ENCODE peak calls at places on chromosomes 6 and 20, in four cellular contexts. X is HS-5; P is G401; C is activated CD4-positive, alpha-beta T cell treated with anti-CD3 and anti-CD28 coated beads, Interleukin-2, amount 50 U/mL, for 48 hours. U is an unnamed sample.

GRCh38 chr20:32518593-32519366 is 66.4 kb downstream of the NOL4L start:
- DNase-seq in X (no peak), C (no peak), P (peak), U (no peak)

GRCh38 chr20:17822540-17823155 is 122.9 kb downstream of the BANF2 start:
- DNase-seq in P (no peak), X (no peak), C (no peak), U (no peak)

GRCh38 chr6:36223706-36224105 is 27.2 kb downstream of the BRPF3 start:
- DNase-seq in P (no peak), C (no peak), X (no peak), U (no peak)

GRCh38 chr20:59818911-59819310 is 114.5 kb downstream of the SYCP2 start:
- DNase-seq in P (no peak), C (no peak), X (no peak), U (no peak)

GRCh38 chr6:170225852-170226417 is 64.9 kb downstream of the DLL1 start:
- DNase-seq in P (no peak), C (no peak), X (no peak), U (no peak)

GRCh38 chr20:57619053-57619831 is 984 bp downstream of the ZBP1 start:
- DNase-seq in P (no peak), X (no peak), C (peak), U (no peak)

GRCh38 chr6:53979468-53980067 is 131.7 kb upstream of the MLIP start:
- DNase-seq in X (no peak), C (no peak), P (peak), U (peak)

GRCh38 chr6:11616200-11616611 is 78.7 kb downstream of the TMEM170B start:
- DNase-seq in P (no peak), X (peak), C (no peak), U (no peak)

GRCh38 chr20:24986436-24987015 is 6.0 kb downstream of the APMAP start:
- DNase-seq in C (no peak), X (no peak), P (peak), U (no peak)

GRCh38 chr20:44495257-44495656 is 19.6 kb downstream of the TTPAL start:
- DNase-seq in X (no peak), C (no peak), P (no peak), U (no peak)

GRCh38 chr20:47016068-47016664 is 121.5 kb downstream of the EYA2 start:
- DNase-seq in X (no peak), C (no peak), P (no peak), U (no peak)

GRCh38 chr6:7267521-7268091 is 45.4 kb downstream of the SSR1 start:
- DNase-seq in X (peak), P (no peak), C (no peak), U (peak)

GRCh38 chr6:109059591-109060021 is 35.0 kb downstream of the SESN1 start:
- DNase-seq in X (no peak), C (no peak), P (no peak), U (peak)

GRCh38 chr6:3305216-3305565 is 46.4 kb downstream of the PSMG4 start:
- DNase-seq in P (no peak), C (no peak), X (no peak), U (no peak)

GRCh38 chr20:36128463-36129176 is 25.9 kb upstream of the EPB41L1 start:
- DNase-seq in X (peak), C (no peak), P (no peak), U (no peak)

GRCh38 chr6:89369009-89369408 is 16.5 kb upstream of the UBE2J1 start:
- DNase-seq in P (peak), C (no peak), X (no peak), U (peak)

GRCh38 chr6:85357651-85358050 is 92.2 kb upstream of the NT5E start:
- DNase-seq in P (no peak), C (no peak), X (no peak), U (no peak)

GRCh38 chr6:146813554-146813953 is 214.8 kb downstream of the ADGB start:
- DNase-seq in X (no peak), C (no peak), P (no peak), U (no peak)

GRCh38 chr6:150027806-150028565 is 2.7 kb upstream of the RAET1L start:
- DNase-seq in P (no peak), C (no peak), X (no peak), U (no peak)

GRCh38 chr6:1756472-1757129 is 146.9 kb downstream of the FOXC1 start:
- DNase-seq in P (no peak), C (no peak), X (no peak), U (no peak)

GRCh38 chr6:43699564-43700186 is 12.1 kb upstream of the MRPS18A start:
- DNase-seq in X (no peak), C (no peak), P (no peak), U (no peak)

GRCh38 chr6:159730277-159730676 is 3.0 kb downstream of the WTAP start:
- DNase-seq in P (no peak), X (no peak), C (no peak), U (no peak)

GRCh38 chr20:43744121-43744520 is 17.3 kb upstream of the GTSF1L start:
- DNase-seq in X (no peak), P (no peak), C (peak), U (no peak)

GRCh38 chr6:146590492-146590891 is 8.3 kb upstream of the ADGB start:
- DNase-seq in X (no peak), P (no peak), C (no peak), U (no peak)

GRCh38 chr6:4435981-4436445 is 300.6 kb upstream of the ECI2 start:
- DNase-seq in P (no peak), C (no peak), X (no peak), U (no peak)

GRCh38 chr20:50931048-50931305 is 260 bp downstream of the ADNP start:
- DNase-seq in X (no peak), P (no peak), C (no peak), U (no peak)

GRCh38 chr6:4577406-4577805 is 198.8 kb upstream of the CDYL start:
- DNase-seq in P (no peak), C (no peak), X (no peak), U (peak)

GRCh38 chr6:33413200-33413599 is 2.4 kb downstream of the PHF1 start:
- DNase-seq in X (no peak), P (no peak), C (no peak), U (no peak)

GRCh38 chr6:145086197-145086596 is 649.1 kb downstream of the EPM2A start:
- DNase-seq in C (no peak), P (no peak), X (no peak), U (no peak)

GRCh38 chr20:7091655-7092054 is 324.2 kb downstream of the BMP2 start:
- DNase-seq in X (no peak), C (no peak), P (no peak), U (no peak)

GRCh38 chr20:34579191-34579661 is 20.7 kb downstream of the MAP1LC3A start:
- DNase-seq in C (no peak), P (peak), X (no peak), U (peak)

GRCh38 chr6:73452107-73452461 is at the start of gene CGAS:
- DNase-seq in C (peak), P (peak), X (peak), U (peak)

GRCh38 chr6:169159331-169159730 is 94.3 kb downstream of the THBS2 start:
- DNase-seq in C (no peak), X (no peak), P (no peak), U (no peak)

GRCh38 chr20:40652426-40652825 is 36.6 kb downstream of the MAFB start:
- DNase-seq in X (no peak), P (no peak), C (no peak), U (no peak)

GRCh38 chr6:103672169-103672568 is 1187.5 kb downstream of the HACE1 start:
- DNase-seq in C (no peak), P (peak), X (peak), U (no peak)

GRCh38 chr20:46831633-46832011 is 63.0 kb upstream of the EYA2 start:
- DNase-seq in P (no peak), C (no peak), X (no peak), U (no peak)

GRCh38 chr6:143498428-143498827 is 13.1 kb downstream of the FUCA2 start:
- DNase-seq in C (no peak), P (no peak), X (no peak), U (no peak)

U was measured in Ammon's horn.